ENCODE peak calls at places on chromosomes 2 and 18, in seven cellular contexts. One of them, this sample, is unnamed.

GRCh38 chr18:68041327-68041726 is 524.8 kb upstream of the DSEL start:
- DNase-seq in ovary: no peak
- DNase-seq in uterus: no peak
- DNase-seq in transverse colon: no peak
- DNase-seq in adrenal gland: no peak
- DNase-seq in stomach: no peak
- DNase-seq in thyroid gland: no peak
- DNase-seq in this sample: no peak

GRCh38 chr2:32946314-32947075 is at the start of gene LTBP1:
- DNase-seq in stomach: peak
- DNase-seq in adrenal gland: peak
- DNase-seq in ovary: peak
- DNase-seq in transverse colon: peak
- DNase-seq in thyroid gland: peak
- DNase-seq in uterus: peak
- DNase-seq in this sample: peak

GRCh38 chr2:235135195-235135965 is 183.6 kb downstream of the SH3BP4 start:
- DNase-seq in stomach: no peak
- DNase-seq in thyroid gland: no peak
- DNase-seq in transverse colon: no peak
- DNase-seq in ovary: no peak
- DNase-seq in adrenal gland: no peak
- DNase-seq in uterus: no peak
- DNase-seq in this sample: no peak

GRCh38 chr2:127796389-127796788 is 14.6 kb downstream of the WDR33 start:
- DNase-seq in stomach: no peak
- DNase-seq in uterus: no peak
- DNase-seq in thyroid gland: no peak
- DNase-seq in adrenal gland: no peak
- DNase-seq in ovary: no peak
- DNase-seq in transverse colon: no peak
- DNase-seq in this sample: no peak

GRCh38 chr2:71240794-71241193 is 13.9 kb upstream of the PAIP2B start:
- DNase-seq in uterus: no peak
- DNase-seq in thyroid gland: no peak
- DNase-seq in adrenal gland: no peak
- DNase-seq in stomach: no peak
- DNase-seq in transverse colon: no peak
- DNase-seq in ovary: peak
- DNase-seq in this sample: no peak

GRCh38 chr2:120269076-120269744 is 16.6 kb downstream of the RALB start:
- DNase-seq in ovary: no peak
- DNase-seq in transverse colon: no peak
- DNase-seq in adrenal gland: no peak
- DNase-seq in uterus: no peak
- DNase-seq in stomach: no peak
- DNase-seq in thyroid gland: no peak
- DNase-seq in this sample: peak

GRCh38 chr2:161369311-161369710 is 46.8 kb upstream of the TBR1 start:
- DNase-seq in adrenal gland: no peak
- DNase-seq in thyroid gland: no peak
- DNase-seq in uterus: no peak
- DNase-seq in stomach: no peak
- DNase-seq in transverse colon: no peak
- DNase-seq in ovary: no peak
- DNase-seq in this sample: no peak

GRCh38 chr2:28391564-28392296 is 928 bp upstream of the FOSL2 start:
- DNase-seq in adrenal gland: peak
- DNase-seq in stomach: peak
- DNase-seq in uterus: peak
- DNase-seq in transverse colon: peak
- DNase-seq in thyroid gland: peak
- DNase-seq in ovary: peak
- DNase-seq in this sample: peak

GRCh38 chr2:239790721-239791120 is 234.4 kb downstream of the NDUFA10 start:
- DNase-seq in transverse colon: peak
- DNase-seq in uterus: no peak
- DNase-seq in stomach: peak
- DNase-seq in thyroid gland: no peak
- DNase-seq in adrenal gland: peak
- DNase-seq in ovary: peak
- DNase-seq in this sample: no peak

GRCh38 chr18:56460590-56460989 is 177.8 kb downstream of the TXNL1 start:
- DNase-seq in transverse colon: no peak
- DNase-seq in uterus: no peak
- DNase-seq in adrenal gland: no peak
- DNase-seq in ovary: no peak
- DNase-seq in thyroid gland: no peak
- DNase-seq in stomach: no peak
- DNase-seq in this sample: no peak

GRCh38 chr2:200104015-200104414 is 148.6 kb downstream of the MAIP1 start:
- DNase-seq in thyroid gland: no peak
- DNase-seq in transverse colon: no peak
- DNase-seq in ovary: no peak
- DNase-seq in adrenal gland: no peak
- DNase-seq in uterus: no peak
- DNase-seq in stomach: no peak
- DNase-seq in this sample: no peak

GRCh38 chr2:36587556-36587955 is 10.4 kb downstream of the FEZ2 start:
- DNase-seq in stomach: no peak
- DNase-seq in thyroid gland: no peak
- DNase-seq in adrenal gland: no peak
- DNase-seq in uterus: no peak
- DNase-seq in transverse colon: no peak
- DNase-seq in ovary: no peak
- DNase-seq in this sample: no peak

GRCh38 chr2:163155279-163155883 is 316.8 kb upstream of the KCNH7 start:
- DNase-seq in transverse colon: no peak
- DNase-seq in uterus: no peak
- DNase-seq in adrenal gland: no peak
- DNase-seq in thyroid gland: no peak
- DNase-seq in stomach: no peak
- DNase-seq in ovary: no peak
- DNase-seq in this sample: peak

GRCh38 chr2:197827618-197828017 is 23.2 kb downstream of the PLCL1 start:
- DNase-seq in uterus: no peak
- DNase-seq in stomach: no peak
- DNase-seq in adrenal gland: no peak
- DNase-seq in thyroid gland: no peak
- DNase-seq in transverse colon: no peak
- DNase-seq in ovary: no peak
- DNase-seq in this sample: no peak

GRCh38 chr2:222548997-222549396 is 106.9 kb downstream of the FARSB start:
- DNase-seq in uterus: no peak
- DNase-seq in adrenal gland: no peak
- DNase-seq in thyroid gland: peak
- DNase-seq in stomach: no peak
- DNase-seq in ovary: no peak
- DNase-seq in transverse colon: no peak
- DNase-seq in this sample: no peak

GRCh38 chr2:240603846-240604245 is 17.3 kb downstream of the CAPN10 start:
- DNase-seq in transverse colon: peak
- DNase-seq in adrenal gland: no peak
- DNase-seq in thyroid gland: no peak
- DNase-seq in stomach: no peak
- DNase-seq in ovary: peak
- DNase-seq in uterus: no peak
- DNase-seq in this sample: no peak

GRCh38 chr2:6970976-6971480 is 53.8 kb downstream of the RNF144A start:
- DNase-seq in thyroid gland: no peak
- DNase-seq in transverse colon: no peak
- DNase-seq in ovary: no peak
- DNase-seq in adrenal gland: peak
- DNase-seq in stomach: no peak
- DNase-seq in uterus: no peak
- DNase-seq in this sample: no peak

GRCh38 chr2:170122883-170123547 is 54.9 kb upstream of the MYO3B start:
- DNase-seq in ovary: no peak
- DNase-seq in transverse colon: no peak
- DNase-seq in adrenal gland: no peak
- DNase-seq in thyroid gland: peak
- DNase-seq in uterus: no peak
- DNase-seq in stomach: no peak
- DNase-seq in this sample: no peak

GRCh38 chr2:172285010-172285621 is 142.3 kb upstream of the ITGA6 start:
- DNase-seq in transverse colon: no peak
- DNase-seq in stomach: no peak
- DNase-seq in ovary: no peak
- DNase-seq in adrenal gland: no peak
- DNase-seq in uterus: no peak
- DNase-seq in thyroid gland: no peak
- DNase-seq in this sample: no peak

GRCh38 chr2:203683932-203684556 is 22.4 kb upstream of the CD28 start:
- DNase-seq in ovary: no peak
- DNase-seq in uterus: no peak
- DNase-seq in transverse colon: no peak
- DNase-seq in thyroid gland: no peak
- DNase-seq in stomach: no peak
- DNase-seq in adrenal gland: no peak
- DNase-seq in this sample: no peak

GRCh38 chr2:237858294-237859081 is 935 bp upstream of the RAMP1 start:
- DNase-seq in uterus: peak
- DNase-seq in transverse colon: peak
- DNase-seq in ovary: peak
- DNase-seq in thyroid gland: peak
- DNase-seq in adrenal gland: peak
- DNase-seq in stomach: peak
- DNase-seq in this sample: peak

GRCh38 chr2:20322527-20323300 is 27.9 kb downstream of the PUM2 start:
- DNase-seq in stomach: no peak
- DNase-seq in ovary: no peak
- DNase-seq in transverse colon: no peak
- DNase-seq in uterus: no peak
- DNase-seq in adrenal gland: no peak
- DNase-seq in thyroid gland: no peak
- DNase-seq in this sample: no peak

GRCh38 chr2:75153221-75153620 is 46.1 kb downstream of the TACR1 start:
- DNase-seq in ovary: no peak
- DNase-seq in stomach: no peak
- DNase-seq in transverse colon: no peak
- DNase-seq in thyroid gland: no peak
- DNase-seq in uterus: no peak
- DNase-seq in adrenal gland: no peak
- DNase-seq in this sample: no peak

GRCh38 chr2:40371525-40372277 is 80.2 kb downstream of the SLC8A1 start:
- DNase-seq in stomach: no peak
- DNase-seq in thyroid gland: no peak
- DNase-seq in transverse colon: peak
- DNase-seq in uterus: peak
- DNase-seq in adrenal gland: peak
- DNase-seq in ovary: no peak
- DNase-seq in this sample: no peak

DNA sequence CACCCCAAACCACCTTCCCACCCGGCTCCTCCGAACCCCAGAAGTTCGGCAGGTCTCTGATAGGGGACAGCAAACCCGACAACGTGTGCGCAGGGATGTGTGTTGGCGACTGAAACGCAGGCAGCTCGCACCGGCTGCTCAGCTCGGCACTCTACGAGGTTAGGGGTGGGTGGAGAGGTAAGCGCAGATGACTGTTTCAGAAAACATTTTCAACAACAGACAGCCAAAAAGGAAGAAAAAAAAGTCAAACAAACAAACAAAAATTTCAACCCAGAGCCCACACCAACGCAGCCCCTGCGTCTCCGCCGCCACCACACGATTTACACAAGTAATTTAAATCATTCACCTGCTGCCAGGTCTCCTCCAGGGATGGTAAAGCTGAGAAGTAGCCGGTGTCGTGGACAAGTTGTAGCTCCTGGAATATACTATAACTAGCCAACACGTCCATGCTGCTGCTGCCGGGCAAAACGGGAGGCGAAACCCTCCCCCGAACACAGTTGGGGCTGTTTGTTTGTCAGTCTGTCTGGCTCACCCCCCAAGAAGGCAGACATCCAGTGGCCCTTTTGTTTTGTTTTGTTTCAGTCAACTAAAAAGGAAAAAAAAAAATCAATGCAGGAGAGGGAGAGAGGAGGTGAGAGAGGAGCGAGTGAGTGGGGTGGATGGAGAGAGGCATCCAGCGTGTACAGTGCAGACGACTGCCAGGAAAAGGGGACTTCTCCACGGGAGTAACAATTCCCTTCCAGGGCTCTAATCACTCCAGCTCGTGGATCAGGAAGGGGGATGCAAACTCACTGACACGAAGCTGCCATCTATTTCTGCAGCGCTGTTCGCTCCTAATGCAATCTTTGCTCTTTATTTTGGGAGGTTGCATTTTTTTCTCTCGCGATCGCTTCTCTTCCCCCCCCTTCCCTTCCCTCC is at the start of gene KLF7:
- DNase-seq in stomach: peak
- DNase-seq in uterus: peak
- DNase-seq in adrenal gland: peak
- DNase-seq in ovary: peak
- DNase-seq in transverse colon: peak
- DNase-seq in thyroid gland: peak
- DNase-seq in this sample: peak
- TF ChIP-seq POLR2A in stomach: no peak
- TF ChIP-seq POLR2A in uterus: peak
- TF ChIP-seq POLR2A in adrenal gland: peak
- TF ChIP-seq POLR2A in ovary: no peak
- TF ChIP-seq POLR2A in transverse colon: peak
- TF ChIP-seq POLR2A in thyroid gland: peak
- TF ChIP-seq POLR2A in this sample: no peak

GRCh38 chr2:226299771-226300170 is 499.8 kb downstream of the IRS1 start:
- DNase-seq in uterus: no peak
- DNase-seq in adrenal gland: no peak
- DNase-seq in stomach: no peak
- DNase-seq in transverse colon: no peak
- DNase-seq in ovary: no peak
- DNase-seq in thyroid gland: no peak
- DNase-seq in this sample: no peak
- TF ChIP-seq POLR2A in uterus: no peak
- TF ChIP-seq POLR2A in adrenal gland: no peak
- TF ChIP-seq POLR2A in stomach: no peak
- TF ChIP-seq POLR2A in transverse colon: no peak
- TF ChIP-seq POLR2A in ovary: no peak
- TF ChIP-seq POLR2A in thyroid gland: no peak
- TF ChIP-seq POLR2A in this sample: no peak

DNA sequence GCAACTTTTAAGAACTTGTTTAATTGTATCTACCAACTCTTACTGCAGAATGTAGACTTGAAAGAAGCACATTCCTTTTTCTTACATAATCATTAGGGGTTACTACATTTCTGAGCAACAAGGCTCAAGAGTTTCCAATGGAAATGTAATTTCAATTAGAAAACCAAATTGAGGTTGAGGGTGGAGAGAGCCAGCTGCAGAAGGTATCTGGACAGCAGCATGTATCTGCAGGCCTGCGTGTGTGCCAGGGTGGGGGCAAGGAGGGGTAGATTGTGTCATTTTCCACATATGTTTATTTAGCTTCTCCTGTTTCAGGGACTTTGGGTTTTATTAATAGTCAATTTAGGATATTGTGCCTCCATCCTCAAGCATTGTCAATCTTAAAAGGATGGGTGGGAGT is 151.2 kb downstream of the RPIA start:
- DNase-seq in ovary: no peak
- DNase-seq in adrenal gland: no peak
- DNase-seq in transverse colon: no peak
- DNase-seq in uterus: no peak
- DNase-seq in thyroid gland: no peak
- DNase-seq in stomach: no peak
- DNase-seq in this sample: no peak
- TF ChIP-seq POLR2A in ovary: no peak
- TF ChIP-seq POLR2A in adrenal gland: no peak
- TF ChIP-seq POLR2A in transverse colon: no peak
- TF ChIP-seq POLR2A in uterus: no peak
- TF ChIP-seq POLR2A in thyroid gland: no peak
- TF ChIP-seq POLR2A in stomach: no peak
- TF ChIP-seq POLR2A in this sample: no peak

GRCh38 chr18:77133051-77133919 is 702 bp upstream of the MBP start:
- DNase-seq in ovary: peak
- DNase-seq in adrenal gland: peak
- DNase-seq in thyroid gland: peak
- DNase-seq in transverse colon: peak
- DNase-seq in stomach: peak
- DNase-seq in uterus: peak
- DNase-seq in this sample: peak
- TF ChIP-seq POLR2A in ovary: no peak
- TF ChIP-seq POLR2A in adrenal gland: no peak
- TF ChIP-seq POLR2A in thyroid gland: no peak
- TF ChIP-seq POLR2A in transverse colon: no peak
- TF ChIP-seq POLR2A in stomach: no peak
- TF ChIP-seq POLR2A in uterus: no peak
- TF ChIP-seq POLR2A in this sample: no peak